ENCODE peak calls at places on chromosome 3, in four cellular contexts. F is tibial artery, Q is suprapubic skin, A is esophagus squamous epithelium. S is an unnamed sample.
A peak's percentile ranks its signal among the peaks of the same experiment; 100 is the strongest.

GRCh38 chr3:55527381-55527780 is 40.3 kb upstream of the WNT5A start:
- DNase-seq in F (no peak), Q (no peak), A (no peak), S (no peak)

GRCh38 chr3:64888165-64888564 is 200.4 kb upstream of the ADAMTS9 start:
- DNase-seq in F (no peak), Q (no peak), A (no peak), S (no peak)

GRCh38 chr3:58041826-58042324 is 33.7 kb downstream of the FLNB start:
- DNase-seq in F (no peak), Q (no peak), A (no peak), S (no peak)

GRCh38 chr3:119891944-119892721 is 110.2 kb downstream of the NR1I2 start:
- DNase-seq in F (no peak), Q (no peak), A (no peak), S (no peak)

GRCh38 chr3:127062926-127063325 is 80.0 kb downstream of the PLXNA1 start:
- DNase-seq in F (peak; percentile 50), Q (no peak), A (no peak), S (peak; percentile 31)

GRCh38 chr3:117955196-117955595 is 1079.5 kb downstream of the IGSF11 start:
- DNase-seq in F (no peak), Q (no peak), A (no peak), S (no peak)

GRCh38 chr3:179876440-179876839 is 160.3 kb downstream of the PEX5L start:
- DNase-seq in F (no peak), Q (no peak), A (no peak), S (no peak)

GRCh38 chr3:153162513-153163348 is 705 bp downstream of the RAP2B start:
- DNase-seq in F (peak; percentile 73), Q (peak; percentile 80), A (no peak), S (no peak)

GRCh38 chr3:139675327-139675726 is 2.4 kb downstream of the NMNAT3 start:
- DNase-seq in F (no peak), Q (no peak), A (no peak), S (no peak)

GRCh38 chr3:59920801-59921200 is 871.0 kb upstream of the CFAP20DC start:
- DNase-seq in F (no peak), Q (no peak), A (no peak), S (no peak)

GRCh38 chr3:64878372-64878771 is 190.6 kb upstream of the ADAMTS9 start:
- DNase-seq in F (no peak), Q (no peak), A (no peak), S (no peak)

GRCh38 chr3:146067048-146067447 is 93.9 kb downstream of the PLOD2 start:
- DNase-seq in F (no peak), Q (no peak), A (no peak), S (no peak)

GRCh38 chr3:108406661-108407206 is 103.7 kb downstream of the MYH15 start:
- DNase-seq in F (no peak), Q (no peak), A (no peak), S (no peak)

GRCh38 chr3:5226783-5227182 is 39.3 kb downstream of the EDEM1 start:
- DNase-seq in F (no peak), Q (no peak), A (no peak), S (no peak)

GRCh38 chr3:120094776-120095225 is 554 bp upstream of the GSK3B start:
- DNase-seq in F (peak; percentile 100), Q (peak; percentile 100), A (peak; percentile 99), S (peak; percentile 99)

GRCh38 chr3:23611737-23612295 is 193.9 kb upstream of the UBE2E1 start:
- DNase-seq in F (peak; percentile 87), Q (no peak), A (no peak), S (no peak)

GRCh38 chr3:11356269-11356668 is 84.1 kb downstream of the ATG7 start:
- DNase-seq in F (no peak), Q (no peak), A (no peak), S (no peak)

DNA sequence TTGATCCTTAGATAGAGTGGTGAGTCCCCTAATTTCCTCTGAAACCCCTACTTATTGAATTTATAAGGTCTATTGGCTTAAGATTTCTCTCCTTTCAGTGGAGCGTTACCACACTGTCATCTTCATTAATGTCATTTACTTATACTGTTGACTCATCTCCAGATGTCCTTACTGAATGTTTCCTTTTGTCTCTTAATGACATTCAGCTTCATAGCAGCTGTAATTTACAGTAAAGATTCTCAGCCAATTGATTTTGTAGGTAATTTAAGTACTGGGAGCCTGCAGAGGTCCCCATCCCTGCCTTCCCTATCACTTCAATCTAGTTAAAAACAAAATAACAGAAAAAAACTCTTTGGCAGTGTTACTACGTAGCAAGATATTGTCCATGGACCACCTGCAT is 18.8 kb downstream of the STX19 start:
- DNase-seq in F (no peak), Q (no peak), A (no peak), S (no peak)
- H3K4me3 ChIP-seq in F (no peak overlapping the region), Q (no peak overlapping the region), A (no peak overlapping the region), S (no peak overlapping the region)

DNA sequence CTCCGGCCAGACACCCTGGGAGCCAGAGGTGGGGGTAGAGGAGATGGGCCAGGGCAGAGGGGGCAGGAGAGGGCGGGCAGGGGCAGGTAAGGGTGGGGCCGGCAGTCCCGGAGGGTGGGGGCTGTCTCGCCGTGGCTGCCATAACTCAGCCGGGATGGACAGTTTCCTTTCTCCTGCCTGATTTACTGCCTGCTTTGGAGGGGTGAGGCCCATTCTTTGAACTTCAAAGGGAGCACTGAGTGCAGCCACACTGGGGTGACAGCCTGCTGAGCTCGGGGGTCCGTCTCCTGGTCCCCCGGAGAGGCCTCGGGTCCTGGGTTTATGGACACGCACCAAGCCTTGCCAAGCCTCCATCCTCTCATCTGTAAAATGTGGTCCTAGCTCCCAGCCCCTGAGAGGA is 135.4 kb downstream of the FBLN2 start:
- DNase-seq in F (no peak), Q (no peak), A (no peak), S (no peak)
- H3K27ac ChIP-seq in F (no peak overlapping the region), Q (no peak overlapping the region), A (no peak overlapping the region), S (no peak overlapping the region)

GRCh38 chr3:69776289-69776688 is 37.0 kb downstream of the MITF start:
- DNase-seq in F (no peak), Q (no peak), A (no peak), S (no peak)
- H3K4me3 ChIP-seq in F (no peak overlapping the region), Q (no peak overlapping the region), A (no peak overlapping the region), S (no peak overlapping the region)

DNA sequence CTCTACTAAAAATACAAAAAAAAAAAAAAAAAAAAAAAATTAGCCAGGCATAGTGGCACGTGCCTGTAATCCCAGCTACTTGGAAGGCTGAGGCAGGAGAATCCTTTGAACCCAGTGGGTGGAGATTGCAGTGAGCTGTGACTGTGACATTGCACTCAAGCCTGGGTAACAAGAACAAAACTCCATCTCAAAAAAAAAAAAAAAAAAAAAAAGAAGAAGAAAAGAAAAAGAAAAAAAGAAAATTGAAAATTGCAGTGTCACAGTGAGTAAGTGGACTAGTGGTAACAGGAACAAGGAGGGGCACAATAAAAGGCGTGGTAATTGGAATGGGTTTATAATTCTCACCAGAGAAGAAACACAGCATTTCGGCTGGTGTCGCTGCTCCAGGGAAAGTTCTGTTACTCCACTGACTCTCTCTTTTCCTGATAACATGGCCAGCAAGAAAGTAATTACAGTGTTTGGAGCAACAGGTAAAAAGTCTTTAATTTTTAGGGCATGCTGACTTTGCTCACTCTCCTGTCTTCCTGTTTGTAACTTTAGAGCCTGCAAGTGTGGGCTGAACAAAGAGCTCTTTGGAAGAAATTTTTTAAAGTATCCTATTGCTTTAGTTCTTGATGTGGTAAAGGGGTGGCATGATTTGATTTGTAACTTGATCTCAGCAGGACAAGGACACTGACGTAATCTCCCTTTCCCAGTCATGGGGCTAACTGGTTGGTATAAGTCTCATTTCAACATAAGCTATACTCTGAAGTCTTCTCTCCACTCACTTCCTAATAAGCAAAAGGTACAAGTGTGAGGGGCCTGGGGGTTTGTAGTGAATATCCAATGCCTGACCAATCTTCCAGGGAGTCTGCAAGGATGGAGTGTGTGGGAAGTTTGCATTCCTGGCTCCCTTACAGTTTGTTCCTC is 22.0 kb upstream of the TRA2B start:
- DNase-seq in F (no peak), Q (no peak), A (no peak), S (no peak)
- H3K27ac ChIP-seq in F (peak overlapping the region; percentile 52), Q (peak overlapping the region; percentile 77), A (peak overlapping the region; percentile 80), S (peak overlapping the region; percentile 70)

GRCh38 chr3:14432996-14433572 is 30.7 kb downstream of the SLC6A6 start:
- DNase-seq in F (no peak), Q (no peak), A (no peak), S (no peak)
- H3K4me3 ChIP-seq in F (no peak overlapping the region), Q (no peak overlapping the region), A (no peak overlapping the region), S (no peak overlapping the region)

S was measured in RWPE2.